ENCODE peak calls at places on chromosomes 13 and 19, in eight cellular contexts. G is IMR-90, L is OCI-LY7, H is neural progenitor cell, U is astrocyte, X is osteoblast, M is PC-3, N is neuronal stem cell. K is an unnamed sample.
A peak's percentile ranks its signal among the peaks of the same experiment; 100 is the strongest.

GRCh38 chr19:40150170-40150569 is 41.1 kb upstream of the MAP3K10 start:
- DNase-seq in L (no peak), N (no peak), U (no peak), X (peak; percentile 11), M (no peak), G (peak; percentile 15), H (no peak), K (peak; percentile 75)

GRCh38 chr13:53005631-53006030 is 23.0 kb upstream of the OLFM4 start:
- DNase-seq in X (no peak), N (no peak), G (no peak), U (no peak), M (no peak), L (no peak), H (no peak), K (no peak)

GRCh38 chr19:53183146-53183545 is 10.0 kb downstream of the ZNF665 start:
- DNase-seq in U (peak; percentile 86), G (peak; percentile 66), N (no peak), L (no peak), H (no peak), M (peak; percentile 43), X (peak; percentile 80), K (peak; percentile 68)

GRCh38 chr19:7596191-7596937 is 701 bp downstream of the CAMSAP3 start:
- DNase-seq in H (peak; percentile 42), X (peak; percentile 64), M (peak; percentile 13), G (no peak), L (no peak), N (no peak), U (no peak), K (no peak)

GRCh38 chr19:27765912-27766725 is 1446.8 kb downstream of the UQCRFS1 start:
- DNase-seq in H (no peak), G (no peak), U (no peak), L (no peak), X (no peak), M (no peak), N (no peak), K (no peak)

GRCh38 chr19:40303765-40304164 is 18.6 kb upstream of the AKT2 start:
- DNase-seq in H (no peak), X (no peak), L (no peak), M (no peak), G (no peak), N (no peak), U (no peak), K (no peak)

GRCh38 chr19:1065606-1066109 is 1.3 kb upstream of the ARHGAP45 start:
- DNase-seq in N (no peak), G (no peak), H (no peak), U (no peak), L (no peak), X (no peak), M (peak; percentile 72), K (no peak)

GRCh38 chr13:67018775-67019174 is 211.4 kb downstream of the PCDH9 start:
- DNase-seq in U (no peak), G (no peak), H (no peak), N (no peak), M (no peak), L (no peak), X (no peak), K (no peak)

GRCh38 chr19:47490031-47490430 is 6.0 kb upstream of the KPTN start:
- DNase-seq in M (no peak), N (no peak), L (no peak), G (no peak), X (no peak), H (no peak), U (no peak), K (no peak)

GRCh38 chr13:94416454-94417080 is 62.9 kb downstream of the DCT start:
- DNase-seq in M (peak; percentile 49), U (peak; percentile 18), L (peak; percentile 17), N (peak; percentile 40), G (peak; percentile 24), H (peak; percentile 83), X (no peak), K (peak; percentile 43)

GRCh38 chr13:31436478-31436877 is 236.7 kb downstream of the B3GLCT start:
- DNase-seq in L (no peak), H (no peak), M (no peak), G (no peak), N (no peak), U (peak; percentile 20), X (no peak), K (no peak)

GRCh38 chr13:43303040-43303729 is 279.8 kb downstream of the DNAJC15 start:
- DNase-seq in G (peak; percentile 70), M (peak; percentile 50), H (peak; percentile 82), L (peak; percentile 19), X (peak; percentile 86), N (peak; percentile 42), U (peak; percentile 42), K (peak; percentile 72)

GRCh38 chr19:49636230-49636932 is 3.6 kb downstream of the RRAS start:
- DNase-seq in X (peak; percentile 66), N (no peak), M (no peak), U (no peak), G (no peak), L (no peak), H (peak; percentile 21), K (no peak)

GRCh38 chr19:48419158-48419920 is 25.9 kb downstream of the GRIN2D start:
- DNase-seq in L (peak; percentile 53), N (peak; percentile 64), G (peak; percentile 42), H (peak; percentile 85), X (peak; percentile 88), U (no peak), M (peak; percentile 18), K (peak; percentile 67)

GRCh38 chr13:40662866-40663265 is 3.6 kb downstream of the FOXO1 start:
- DNase-seq in U (no peak), M (no peak), X (no peak), H (peak; percentile 19), N (no peak), L (no peak), G (no peak), K (no peak)
- H3K27ac ChIP-seq in U (no peak overlapping the region), M (no peak overlapping the region), X (no peak overlapping the region), H (no peak overlapping the region), N (no peak overlapping the region), L (peak overlapping the region; percentile 83), G (no peak overlapping the region), K (no peak overlapping the region)

GRCh38 chr13:20151612-20152011 is 9.2 kb downstream of the GJA3 start:
- DNase-seq in U (no peak), G (no peak), L (no peak), M (no peak), N (no peak), H (no peak), X (peak; percentile 32), K (no peak)

GRCh38 chr13:20151016-20151415 is 9.8 kb downstream of the GJA3 start:
- DNase-seq in H (no peak), G (no peak), M (no peak), U (no peak), N (no peak), L (no peak), X (peak; percentile 25), K (no peak)

GRCh38 chr13:20150561-20150960 is 10.3 kb downstream of the GJA3 start:
- DNase-seq in X (no peak), L (no peak), U (no peak), H (no peak), G (no peak), N (no peak), M (no peak), K (no peak)

GRCh38 chr13:20148501-20149183 is 12.2 kb downstream of the GJA3 start:
- DNase-seq in M (no peak), L (no peak), G (no peak), X (no peak), N (no peak), H (no peak), U (no peak), K (no peak)

GRCh38 chr13:20149762-20150161 is 11.1 kb downstream of the GJA3 start:
- DNase-seq in H (no peak), M (no peak), G (no peak), N (no peak), L (no peak), U (no peak), X (peak; percentile 43), K (no peak)
- H2AFZ ChIP-seq in H (peak overlapping the region; percentile 59), M (no peak overlapping the region), G (no peak overlapping the region), N (peak overlapping the region; percentile 3), L (no peak overlapping the region), U (no peak overlapping the region), X (no peak overlapping the region), K (no peak overlapping the region)

DNA sequence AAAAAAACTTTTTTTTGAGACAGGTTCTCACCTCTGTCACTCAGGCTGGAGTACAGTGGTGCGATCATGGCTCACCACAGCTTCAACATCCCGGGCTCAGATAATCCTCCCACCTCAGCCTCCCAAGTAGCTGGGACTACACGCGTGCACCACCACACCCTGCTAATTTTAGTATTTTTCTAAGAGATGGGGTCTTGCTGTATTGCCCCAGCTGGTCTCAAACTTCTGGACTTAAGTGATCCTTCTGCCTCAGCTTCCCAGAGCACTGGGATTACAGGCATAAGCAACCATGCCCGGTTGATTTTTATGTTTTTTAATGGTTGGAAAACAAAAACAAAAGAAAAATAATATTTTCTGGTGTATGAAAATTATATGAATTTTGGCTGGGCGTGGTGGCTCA is 9.2 kb upstream of the ACP7 start:
- DNase-seq in M (no peak), H (no peak), N (no peak), L (no peak), X (no peak), U (no peak), G (no peak), K (no peak)
- H3K27ac ChIP-seq in M (peak overlapping the region; percentile 98), H (no peak overlapping the region), N (no peak overlapping the region), L (no peak overlapping the region), X (peak overlapping the region; percentile 57), U (no peak overlapping the region), G (no peak overlapping the region), K (no peak overlapping the region)

GRCh38 chr19:16170134-16170533 is 3.2 kb downstream of the CIB3 start:
- DNase-seq in N (no peak), H (no peak), U (no peak), M (no peak), G (no peak), X (no peak), L (no peak), K (no peak)

GRCh38 chr19:16164222-16164890 is 9.0 kb downstream of the CIB3 start:
- DNase-seq in U (no peak), N (no peak), G (no peak), X (no peak), L (no peak), H (no peak), M (no peak), K (no peak)

GRCh38 chr19:16166417-16166816 is 6.9 kb downstream of the CIB3 start:
- DNase-seq in U (no peak), X (no peak), M (no peak), L (no peak), H (no peak), G (no peak), N (no peak), K (no peak)

GRCh38 chr19:16167055-16167454 is 6.3 kb downstream of the CIB3 start:
- DNase-seq in M (peak; percentile 59), X (no peak), N (no peak), U (no peak), H (no peak), L (no peak), G (no peak), K (no peak)

DNA sequence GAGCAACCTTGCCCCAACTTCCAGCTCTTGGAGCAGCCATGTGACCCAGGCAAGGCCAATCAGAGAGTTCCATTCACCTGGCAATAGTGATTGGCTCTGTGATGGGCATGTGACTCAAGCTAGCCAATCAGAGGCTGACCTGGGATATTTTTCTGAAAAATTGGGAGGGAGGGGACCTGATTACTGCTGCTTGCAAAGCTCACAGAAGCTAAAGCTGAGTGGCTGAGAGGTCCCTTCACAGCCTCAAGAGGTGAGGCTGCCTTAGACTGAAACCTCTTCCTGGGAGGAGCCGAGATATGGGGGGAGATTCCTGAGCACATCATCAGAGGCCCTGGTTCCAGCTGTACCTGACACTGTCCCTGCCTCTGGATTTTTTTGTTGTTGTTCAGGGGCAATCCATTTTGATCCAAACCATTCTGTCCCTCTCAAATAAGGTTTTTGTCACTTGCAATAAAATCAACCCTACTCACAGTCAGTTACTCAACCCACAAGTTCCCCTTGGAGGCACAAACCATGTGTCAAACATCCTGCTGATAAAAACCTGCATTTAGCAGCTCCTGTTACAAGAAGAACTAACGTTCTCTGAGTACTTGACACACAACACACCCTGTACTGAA is 4.8 kb downstream of the CIB3 start:
- DNase-seq in L (peak; percentile 54), H (no peak), N (no peak), M (peak; percentile 61), G (peak; percentile 50), X (peak; percentile 69), U (peak; percentile 23), K (peak; percentile 14)
- H2AFZ ChIP-seq in L (peak overlapping the region; percentile 54), H (no peak overlapping the region), N (peak overlapping the region; percentile 7), M (no peak overlapping the region), G (peak overlapping the region; percentile 58), X (no peak overlapping the region), U (no peak overlapping the region), K (no peak overlapping the region)